ENCODE peak calls at places on chromosomes 5 and 9, in five cellular contexts. C is pancreas, F is left lung, G is uterus, J is heart right ventricle. A is an unnamed sample.

GRCh38 chr9:30935730-30936129 is 1448.7 kb upstream of the ACO1 start:
- DNase-seq in F (no peak), J (no peak), G (no peak), C (no peak), A (no peak)

GRCh38 chr5:64180661-64181343 is 15.2 kb downstream of the RNF180 start:
- DNase-seq in G (no peak), J (no peak), C (no peak), F (no peak), A (no peak)

GRCh38 chr5:71922584-71923106 is 184.6 kb upstream of the MAP1B start:
- DNase-seq in J (no peak), F (no peak), C (no peak), G (no peak), A (no peak)

GRCh38 chr9:81552571-81552970 is 136.8 kb downstream of the TLE1 start:
- DNase-seq in C (no peak), F (no peak), G (no peak), J (no peak), A (no peak)

GRCh38 chr5:63170496-63170895 is 591.9 kb downstream of the LRRC70 start:
- DNase-seq in J (no peak), F (no peak), G (no peak), C (no peak), A (no peak)

GRCh38 chr5:171705036-171705435 is 80.6 kb upstream of the SMIM23 start:
- DNase-seq in F (no peak), C (no peak), G (no peak), J (no peak), A (no peak)

GRCh38 chr5:14946813-14947640 is 75.4 kb upstream of the ANKH start:
- DNase-seq in F (no peak), G (no peak), J (no peak), C (peak), A (no peak)

GRCh38 chr9:19490269-19490668 is 81.5 kb downstream of the ACER2 start:
- DNase-seq in C (no peak), J (no peak), G (no peak), F (no peak), A (no peak)

GRCh38 chr5:56357426-56357825 is 124.3 kb upstream of the ANKRD55 start:
- DNase-seq in C (no peak), F (no peak), J (no peak), G (no peak), A (no peak)

GRCh38 chr9:87193925-87194380 is 246.6 kb upstream of the GAS1 start:
- DNase-seq in J (no peak), C (no peak), F (no peak), G (no peak), A (no peak)

GRCh38 chr9:105466898-105467455 is 19.1 kb downstream of the FSD1L start:
- DNase-seq in C (no peak), F (no peak), J (no peak), G (no peak), A (no peak)

GRCh38 chr5:142888469-142889085 is 118.4 kb downstream of the ARHGAP26 start:
- DNase-seq in J (no peak), C (no peak), G (peak), F (no peak), A (no peak)

GRCh38 chr5:128538249-128539037 is 398 bp upstream of the FBN2 start:
- DNase-seq in G (peak), F (peak), C (no peak), J (peak), A (peak)

GRCh38 chr9:68704804-68705635 is at the start of gene PIP5K1B:
- DNase-seq in J (peak), G (peak), F (peak), C (peak), A (peak)

GRCh38 chr9:130423272-130423671 is 21.5 kb upstream of the ASS1 start:
- DNase-seq in F (no peak), C (no peak), J (peak), G (no peak), A (no peak)

GRCh38 chr5:31757813-31758212 is 118.9 kb downstream of the PDZD2 start:
- DNase-seq in F (no peak), G (no peak), J (no peak), C (no peak), A (no peak)

GRCh38 chr5:1122511-1123284 is 10.8 kb upstream of the SLC12A7 start:
- DNase-seq in J (peak), F (no peak), C (peak), G (no peak), A (no peak)

GRCh38 chr9:70987986-70988385 is 133.4 kb downstream of the TRPM3 start:
- DNase-seq in F (no peak), C (no peak), J (no peak), G (no peak), A (no peak)

GRCh38 chr5:21802869-21803490 is 1050.2 kb downstream of the CDH12 start:
- DNase-seq in J (no peak), C (no peak), G (no peak), F (no peak), A (no peak)

GRCh38 chr9:34628656-34629491 is at the start of gene ARID3C:
- DNase-seq in C (peak), F (peak), J (no peak), G (no peak), A (no peak)

GRCh38 chr5:109759304-109759703 is 69.6 kb downstream of the MAN2A1 start:
- DNase-seq in J (no peak), G (no peak), C (no peak), F (no peak), A (no peak)

GRCh38 chr9:89036862-89037261 is 45.6 kb downstream of the S1PR3 start:
- DNase-seq in C (no peak), G (no peak), F (no peak), J (no peak), A (no peak)

GRCh38 chr9:109455391-109455790 is 42.7 kb downstream of the PTPN3 start:
- DNase-seq in G (no peak), J (no peak), C (no peak), F (no peak), A (no peak)

GRCh38 chr9:132268725-132269352 is 85.9 kb downstream of the SETX start:
- DNase-seq in G (peak), J (peak), F (no peak), C (peak), A (peak)
- TF ChIP-seq CTCF in G (peak), J (peak), F (peak), C (peak), A (peak)

GRCh38 chr5:138724470-138725146 is 28.6 kb upstream of the CTNNA1 start:
- DNase-seq in C (no peak), J (peak), G (no peak), F (no peak), A (peak)
- H3K27ac ChIP-seq in C (no peak), J (peak), G (peak), F (no peak), A (peak)

DNA sequence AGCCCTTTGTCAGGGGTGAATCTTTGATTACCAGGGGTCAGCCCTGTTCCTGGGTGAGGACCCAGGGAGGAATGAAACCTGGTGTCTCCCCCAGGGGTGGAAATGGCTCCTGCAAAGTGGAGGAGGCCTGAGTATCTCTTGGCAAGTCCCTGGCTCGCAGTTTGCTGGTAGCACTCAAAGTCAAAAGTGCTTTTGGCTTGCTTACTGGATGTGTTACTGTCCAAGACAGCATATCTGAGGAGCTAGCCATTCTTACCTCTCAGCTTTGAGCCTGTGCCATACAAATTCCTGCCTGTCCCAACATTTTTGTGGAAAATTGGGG is 9.9 kb downstream of the ZNF618 start:
- DNase-seq in C (no peak), G (peak), J (no peak), F (no peak), A (no peak)
- H3K4me3 ChIP-seq in C (no peak), G (peak), J (peak), F (no peak), A (no peak)

GRCh38 chr9:128768581-128768980 is 3.1 kb downstream of the ZER1 start:
- DNase-seq in F (no peak), G (no peak), C (no peak), J (no peak), A (no peak)

GRCh38 chr9:128762664-128763449 is 8.9 kb downstream of the ZER1 start:
- DNase-seq in F (no peak), G (no peak), J (no peak), C (no peak), A (no peak)

GRCh38 chr9:128765499-128765898 is 6.2 kb downstream of the ZER1 start:
- DNase-seq in F (no peak), G (no peak), C (no peak), J (no peak), A (no peak)

GRCh38 chr9:128770286-128770685 is 1.4 kb downstream of the ZER1 start:
- DNase-seq in G (no peak), C (no peak), J (no peak), F (no peak), A (no peak)

DNA sequence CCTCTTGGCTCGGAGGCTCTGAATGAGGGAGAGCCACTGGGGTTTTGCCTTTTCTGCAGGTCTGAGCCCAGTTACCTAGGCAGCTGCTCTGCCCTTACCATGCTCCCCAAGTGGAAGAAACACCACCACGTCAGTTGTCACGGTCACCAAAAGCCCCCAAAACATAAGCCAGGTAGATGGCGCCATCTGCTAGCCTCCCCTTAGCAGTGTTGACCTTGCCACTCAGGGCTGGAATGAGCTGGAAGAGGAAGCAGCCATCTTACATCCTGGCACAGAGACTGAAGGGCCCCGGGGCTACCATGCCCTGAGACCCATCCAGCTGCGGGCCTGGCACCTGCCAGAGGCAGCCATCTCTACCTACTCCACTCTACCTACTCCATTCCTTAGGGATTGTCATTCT is 7.4 kb downstream of the ZER1 start:
- DNase-seq in C (no peak), F (no peak), J (no peak), G (no peak), A (no peak)
- TF ChIP-seq CTCF in C (no peak), F (no peak), J (no peak), G (no peak), A (no peak)

A was measured in heart left ventricle.